ENCODE peak calls at places on chromosomes 3 and 15, in five cellular contexts. S, O, E, X and F are unnamed samples.

GRCh38 chr15:78763796-78764241 is 47.4 kb downstream of the ADAMTS7 start:
- DNase-seq in S (no peak), O (no peak), E (no peak), X (no peak), F (no peak)

GRCh38 chr3:96814581-96815567 is at the start of gene EPHA6:
- DNase-seq in S (no peak), O (no peak), E (peak; percentile 19), X (no peak), F (peak; percentile 44)

GRCh38 chr15:62506217-62506805 is 341.2 kb upstream of the C2CD4B start:
- DNase-seq in S (no peak), O (peak; percentile 32), E (no peak), X (peak; percentile 57), F (peak; percentile 40)

GRCh38 chr3:8239718-8240698 is 261.6 kb upstream of the LMCD1 start:
- DNase-seq in S (peak; percentile 48), O (peak; percentile 42), E (peak; percentile 50), X (peak; percentile 35), F (peak; percentile 74)

GRCh38 chr3:196012481-196012880 is 69.4 kb downstream of the TFRC start:
- DNase-seq in S (no peak), O (no peak), E (no peak), X (no peak), F (no peak)

GRCh38 chr3:114998971-114999579 is 148.0 kb downstream of the ZBTB20 start:
- DNase-seq in S (no peak), O (no peak), E (no peak), X (no peak), F (no peak)

GRCh38 chr3:60803812-60804211 is 447.4 kb downstream of the FHIT start:
- DNase-seq in S (no peak), O (no peak), E (no peak), X (no peak), F (no peak)

GRCh38 chr3:120441776-120442175 is 9.0 kb downstream of the FSTL1 start:
- DNase-seq in S (no peak), O (no peak), E (no peak), X (no peak), F (no peak)

GRCh38 chr15:30990036-30990435 is 1.4 kb downstream of the MTMR10 start:
- DNase-seq in S (no peak), O (no peak), E (peak; percentile 38), X (peak; percentile 49), F (no peak)

GRCh38 chr3:51620543-51620942 is 50.5 kb upstream of the TEX264 start:
- DNase-seq in S (no peak), O (no peak), E (no peak), X (no peak), F (no peak)

GRCh38 chr15:50241684-50242450 is 23.7 kb downstream of the HDC start:
- DNase-seq in S (no peak), O (no peak), E (no peak), X (no peak), F (no peak)

GRCh38 chr15:31278544-31279220 is 48.0 kb upstream of the KLF13 start:
- DNase-seq in S (no peak), O (no peak), E (peak; percentile 12), X (no peak), F (no peak)

GRCh38 chr3:182121424-182121823 is 409.7 kb downstream of the SOX2 start:
- DNase-seq in S (no peak), O (no peak), E (no peak), X (no peak), F (no peak)

GRCh38 chr3:94301346-94301745 is 238.5 kb downstream of the NSUN3 start:
- DNase-seq in S (no peak), O (no peak), E (no peak), X (no peak), F (no peak)

GRCh38 chr3:45496550-45496949 is 98.0 kb upstream of the LIMD1 start:
- DNase-seq in S (no peak), O (no peak), E (no peak), X (no peak), F (no peak)

GRCh38 chr15:90915808-90916440 is 12.8 kb downstream of the MAN2A2 start:
- DNase-seq in S (no peak), O (no peak), E (no peak), X (no peak), F (peak; percentile 25)

GRCh38 chr3:181623924-181624694 is 87.6 kb upstream of the SOX2 start:
- DNase-seq in S (peak; percentile 2), O (no peak), E (peak; percentile 14), X (no peak), F (no peak)

GRCh38 chr3:118504906-118505305 is 529.7 kb downstream of the IGSF11 start:
- DNase-seq in S (no peak), O (no peak), E (no peak), X (no peak), F (no peak)

GRCh38 chr3:126315083-126315658 is 42.0 kb downstream of the KLF15 start:
- DNase-seq in S (no peak), O (no peak), E (peak; percentile 4), X (no peak), F (no peak)

GRCh38 chr15:80835338-80835737 is 56.2 kb downstream of the CEMIP start:
- DNase-seq in S (no peak), O (no peak), E (no peak), X (peak; percentile 33), F (peak; percentile 66)

DNA sequence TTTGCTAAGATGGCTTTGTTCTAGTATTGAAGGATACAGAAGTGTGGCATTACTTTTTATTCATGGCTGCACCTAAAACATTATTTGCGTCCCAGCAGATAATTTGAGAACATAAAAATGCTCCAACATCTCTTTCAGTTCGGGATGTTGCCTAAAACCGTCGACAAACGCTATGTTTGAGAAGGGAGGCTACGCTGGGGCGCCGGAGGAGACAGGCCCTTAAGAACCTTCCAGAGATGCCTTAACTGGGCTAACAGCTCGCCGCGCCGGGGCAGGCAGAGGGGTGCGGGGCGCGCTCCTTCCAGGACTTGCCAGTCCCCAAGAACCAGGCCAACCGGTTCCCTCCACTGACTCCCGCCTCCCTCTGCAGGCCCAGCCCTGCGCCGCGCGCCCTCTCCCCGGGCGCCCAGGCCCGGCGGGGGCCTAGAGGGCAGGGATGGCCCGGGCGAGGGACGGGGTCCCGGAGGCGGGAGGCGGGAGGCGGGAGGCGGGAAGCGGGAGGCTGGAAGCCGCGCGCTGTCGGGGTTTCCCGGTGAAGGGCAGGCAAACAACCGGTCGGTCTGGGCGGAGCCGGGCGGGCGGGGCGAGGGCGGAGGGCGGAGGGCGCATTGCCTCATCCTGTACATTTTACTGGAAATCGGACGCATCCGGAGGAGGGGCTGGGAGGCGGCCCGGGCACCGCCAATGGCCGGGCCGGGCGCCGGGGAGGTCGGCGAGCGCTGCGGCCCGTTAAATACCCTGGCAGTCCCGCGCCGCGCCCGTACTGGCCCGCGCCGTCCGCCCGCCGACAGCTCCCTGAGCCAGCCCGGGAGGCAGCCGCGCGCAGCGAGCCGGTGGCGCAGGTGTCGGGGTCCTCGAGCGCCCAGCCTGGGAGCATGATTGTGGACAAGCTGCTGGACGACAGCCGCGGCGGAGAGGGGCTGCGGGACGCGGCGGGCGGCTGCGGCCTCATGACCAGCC is at the start of gene NFKBIZ:
- DNase-seq in S (peak; percentile 77), O (no peak), E (peak; percentile 99), X (peak; percentile 91), F (peak; percentile 97)
- TF ChIP-seq REST in S (no peak), O (no peak), E (peak; percentile 83), X (peak; percentile 51), F (no peak)

DNA sequence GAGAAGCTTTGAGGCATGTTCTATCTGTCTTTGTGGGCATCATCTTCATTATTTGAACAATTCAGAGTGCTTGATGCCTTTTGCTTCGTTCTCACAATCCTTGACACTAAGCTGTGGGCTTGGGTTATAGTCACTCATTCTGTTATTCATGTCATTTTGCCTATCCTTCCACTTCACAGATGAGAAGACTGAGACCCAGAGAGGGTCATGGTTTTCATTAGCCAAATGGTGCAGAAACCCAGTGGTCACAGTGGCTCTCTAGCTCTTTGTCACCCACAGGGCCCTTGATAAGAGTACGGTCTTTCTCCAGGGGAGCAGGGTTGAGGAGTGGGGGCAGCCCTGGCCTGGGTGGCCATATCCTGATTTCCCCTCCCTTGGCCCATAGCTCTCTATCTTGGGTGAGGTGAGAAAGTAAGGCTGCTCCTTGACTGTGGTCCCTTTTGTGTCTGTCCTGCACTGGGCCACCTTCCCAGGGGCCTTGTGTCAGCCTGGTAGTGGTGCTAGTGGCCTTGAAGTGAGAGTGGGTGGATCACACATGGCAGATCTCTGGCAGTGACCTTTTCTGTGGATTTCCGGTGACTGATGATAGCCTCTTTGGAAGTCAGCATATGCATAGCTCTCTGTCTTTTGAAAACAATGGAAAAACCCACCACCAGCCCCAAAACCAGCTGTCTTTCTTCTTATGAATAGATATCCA is 130.1 kb downstream of the IGF1R start:
- DNase-seq in S (no peak), O (no peak), E (no peak), X (no peak), F (no peak)
- TF ChIP-seq REST in S (no peak), O (no peak), E (no peak), X (no peak), F (no peak)

GRCh38 chr3:111885578-111885977 is 26.5 kb downstream of the PHLDB2 start:
- DNase-seq in S (no peak), O (no peak), E (no peak), X (no peak), F (no peak)
- TF ChIP-seq REST in S (no peak), O (no peak), E (no peak), X (no peak), F (no peak)

GRCh38 chr3:38015485-38015884 is 14.0 kb downstream of the PLCD1 start:
- DNase-seq in S (no peak), O (no peak), E (no peak), X (no peak), F (no peak)
- TF ChIP-seq REST in S (no peak), O (no peak), E (no peak), X (no peak), F (no peak)

GRCh38 chr3:108471346-108471935 is 39.0 kb downstream of the MYH15 start:
- DNase-seq in S (peak; percentile 68), O (no peak), E (no peak), X (no peak), F (no peak)

GRCh38 chr3:108473711-108474110 is 36.7 kb downstream of the MYH15 start:
- DNase-seq in S (no peak), O (no peak), E (no peak), X (no peak), F (peak; percentile 40)

GRCh38 chr3:108469126-108469525 is 41.3 kb downstream of the MYH15 start:
- DNase-seq in S (no peak), O (no peak), E (no peak), X (no peak), F (no peak)

GRCh38 chr3:108474581-108474980 is 35.8 kb downstream of the MYH15 start:
- DNase-seq in S (no peak), O (no peak), E (no peak), X (no peak), F (no peak)

DNA sequence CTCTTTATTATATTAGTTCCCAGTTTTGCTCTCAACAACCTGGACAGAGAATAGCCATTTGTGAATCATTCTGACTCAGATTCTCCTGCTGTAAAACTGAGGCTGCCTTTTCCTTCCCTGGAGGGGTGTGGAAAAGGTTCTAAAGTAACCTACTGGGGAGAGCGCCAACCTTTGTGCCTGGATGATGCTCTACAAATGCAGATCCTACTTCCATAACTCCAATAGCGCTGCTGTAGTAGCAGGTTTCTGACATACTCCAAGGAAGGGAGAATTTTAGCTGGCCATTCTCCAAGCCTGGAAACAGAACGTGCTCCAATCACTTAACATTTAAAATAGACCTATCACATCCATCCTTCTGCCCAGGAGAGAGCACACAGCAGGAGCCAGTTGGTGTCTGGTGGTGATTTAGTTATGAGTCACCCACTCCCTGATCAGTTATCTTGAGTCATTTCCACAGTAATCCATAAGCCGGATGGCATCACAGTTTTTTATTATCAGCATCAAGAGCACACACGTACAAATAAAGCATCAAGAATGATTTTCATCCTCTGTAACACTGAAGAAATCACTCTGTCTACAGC is 38.3 kb downstream of the MYH15 start:
- DNase-seq in S (peak; percentile 96), O (peak; percentile 88), E (peak; percentile 17), X (peak; percentile 53), F (no peak)
- TF ChIP-seq REST in S (no peak), O (no peak), E (peak; percentile 11), X (no peak), F (no peak)